ENCODE peak calls at places on chromosomes 6 and 20, in four cellular contexts. J, X, W and Z are unnamed samples.

GRCh38 chr6:131631625-131632284 is 3.7 kb upstream of the MED23 start:
- DNase-seq in X (no peak), J (no peak), W (no peak), Z (no peak)

GRCh38 chr6:6927437-6928361 is 180.1 kb upstream of the RREB1 start:
- DNase-seq in X (no peak), J (no peak), W (no peak), Z (no peak)

GRCh38 chr6:13863699-13864155 is 49.4 kb upstream of the MCUR1 start:
- DNase-seq in J (no peak), X (no peak), W (no peak), Z (no peak)

GRCh38 chr6:105872244-105872643 is 213.9 kb upstream of the PRDM1 start:
- DNase-seq in J (no peak), X (no peak), W (no peak), Z (no peak)

GRCh38 chr6:108528878-108529277 is 31.8 kb upstream of the FOXO3 start:
- DNase-seq in X (no peak), J (no peak), W (no peak), Z (no peak)

GRCh38 chr6:5175195-5175594 is 85.6 kb downstream of the LYRM4 start:
- DNase-seq in W (peak; percentile 26), X (no peak), J (no peak), Z (no peak)

GRCh38 chr6:47098570-47098993 is 56.5 kb upstream of the ADGRF1 start:
- DNase-seq in X (no peak), W (no peak), J (peak; percentile 64), Z (no peak)

GRCh38 chr6:112372213-112372806 is 25.2 kb downstream of the RFPL4B start:
- DNase-seq in J (no peak), W (no peak), X (no peak), Z (no peak)

GRCh38 chr20:5785146-5785545 is 34.9 kb downstream of the SHLD1 start:
- DNase-seq in J (no peak), W (no peak), X (no peak), Z (no peak)

GRCh38 chr20:10792291-10792690 is 118.5 kb upstream of the JAG1 start:
- DNase-seq in X (no peak), W (no peak), J (no peak), Z (no peak)